ENCODE peak calls at places on chromosome 1, in nine cellular contexts. One of them, this sample, is unnamed.

GRCh38 chr1:5649795-5650194 is 342.4 kb downstream of the NPHP4 start:
- DNase-seq in esophagus squamous epithelium: no peak
- DNase-seq in GM12865: no peak
- DNase-seq in WERI-Rb-1: no peak
- DNase-seq in left lung: no peak
- DNase-seq in NB4: no peak
- DNase-seq in dorsolateral prefrontal cortex: no peak
- DNase-seq in astrocyte of the spinal cord: no peak
- DNase-seq in ovary: no peak
- DNase-seq in this sample: no peak

GRCh38 chr1:110674337-110675059 is at the start of gene KCNA3:
- DNase-seq in dorsolateral prefrontal cortex: no peak
- DNase-seq in GM12865: peak; percentile 67
- DNase-seq in NB4: no peak
- DNase-seq in WERI-Rb-1: no peak
- DNase-seq in esophagus squamous epithelium: no peak
- DNase-seq in left lung: peak; percentile 84
- DNase-seq in astrocyte of the spinal cord: no peak
- DNase-seq in ovary: peak; percentile 69
- DNase-seq in this sample: peak; percentile 74

GRCh38 chr1:47664356-47664755 is 226.5 kb downstream of the FOXD2 start:
- DNase-seq in left lung: no peak
- DNase-seq in astrocyte of the spinal cord: no peak
- DNase-seq in esophagus squamous epithelium: no peak
- DNase-seq in dorsolateral prefrontal cortex: no peak
- DNase-seq in NB4: no peak
- DNase-seq in ovary: no peak
- DNase-seq in WERI-Rb-1: no peak
- DNase-seq in GM12865: no peak
- DNase-seq in this sample: no peak

GRCh38 chr1:188670837-188671236 is 1806.8 kb downstream of the BRINP3 start:
- DNase-seq in WERI-Rb-1: no peak
- DNase-seq in ovary: no peak
- DNase-seq in astrocyte of the spinal cord: peak; percentile 45
- DNase-seq in esophagus squamous epithelium: no peak
- DNase-seq in dorsolateral prefrontal cortex: no peak
- DNase-seq in left lung: no peak
- DNase-seq in GM12865: no peak
- DNase-seq in NB4: no peak
- DNase-seq in this sample: no peak

GRCh38 chr1:98113811-98114210 is 193.0 kb upstream of the DPYD start:
- DNase-seq in NB4: no peak
- DNase-seq in GM12865: no peak
- DNase-seq in ovary: no peak
- DNase-seq in WERI-Rb-1: no peak
- DNase-seq in left lung: no peak
- DNase-seq in esophagus squamous epithelium: no peak
- DNase-seq in astrocyte of the spinal cord: no peak
- DNase-seq in dorsolateral prefrontal cortex: no peak
- DNase-seq in this sample: no peak

GRCh38 chr1:54975709-54976108 is 4.7 kb upstream of the TMEM61 start:
- DNase-seq in WERI-Rb-1: no peak
- DNase-seq in ovary: no peak
- DNase-seq in astrocyte of the spinal cord: no peak
- DNase-seq in GM12865: no peak
- DNase-seq in esophagus squamous epithelium: no peak
- DNase-seq in NB4: no peak
- DNase-seq in dorsolateral prefrontal cortex: no peak
- DNase-seq in left lung: no peak
- DNase-seq in this sample: no peak

GRCh38 chr1:224641030-224641429 is 24.9 kb downstream of the CNIH3 start:
- DNase-seq in NB4: no peak
- DNase-seq in esophagus squamous epithelium: no peak
- DNase-seq in astrocyte of the spinal cord: no peak
- DNase-seq in GM12865: peak; percentile 54
- DNase-seq in WERI-Rb-1: peak; percentile 75
- DNase-seq in dorsolateral prefrontal cortex: no peak
- DNase-seq in ovary: no peak
- DNase-seq in left lung: no peak
- DNase-seq in this sample: no peak

GRCh38 chr1:36710008-36710407 is 227.3 kb upstream of the CSF3R start:
- DNase-seq in astrocyte of the spinal cord: no peak
- DNase-seq in GM12865: no peak
- DNase-seq in NB4: no peak
- DNase-seq in esophagus squamous epithelium: no peak
- DNase-seq in ovary: no peak
- DNase-seq in dorsolateral prefrontal cortex: no peak
- DNase-seq in WERI-Rb-1: peak; percentile 93
- DNase-seq in left lung: no peak
- DNase-seq in this sample: no peak

GRCh38 chr1:169105434-169106094 is 926 bp upstream of the ATP1B1 start:
- DNase-seq in GM12865: peak; percentile 61
- DNase-seq in NB4: peak; percentile 85
- DNase-seq in ovary: peak; percentile 81
- DNase-seq in dorsolateral prefrontal cortex: peak; percentile 79
- DNase-seq in WERI-Rb-1: peak; percentile 83
- DNase-seq in astrocyte of the spinal cord: peak; percentile 58
- DNase-seq in esophagus squamous epithelium: no peak
- DNase-seq in left lung: peak; percentile 94
- DNase-seq in this sample: peak; percentile 47

GRCh38 chr1:34926894-34927293 is 2.6 kb downstream of the DLGAP3 start:
- DNase-seq in left lung: no peak
- DNase-seq in GM12865: no peak
- DNase-seq in NB4: no peak
- DNase-seq in WERI-Rb-1: peak; percentile 39
- DNase-seq in dorsolateral prefrontal cortex: no peak
- DNase-seq in esophagus squamous epithelium: no peak
- DNase-seq in ovary: no peak
- DNase-seq in astrocyte of the spinal cord: no peak
- DNase-seq in this sample: no peak

GRCh38 chr1:22790232-22791008 is 79.8 kb downstream of the EPHB2 start:
- DNase-seq in WERI-Rb-1: no peak
- DNase-seq in dorsolateral prefrontal cortex: no peak
- DNase-seq in astrocyte of the spinal cord: no peak
- DNase-seq in left lung: no peak
- DNase-seq in GM12865: no peak
- DNase-seq in esophagus squamous epithelium: no peak
- DNase-seq in NB4: no peak
- DNase-seq in ovary: no peak
- DNase-seq in this sample: no peak

GRCh38 chr1:173420330-173420806 is 56.8 kb upstream of the PRDX6 start:
- DNase-seq in ovary: peak; percentile 44
- DNase-seq in esophagus squamous epithelium: no peak
- DNase-seq in NB4: peak; percentile 75
- DNase-seq in left lung: no peak
- DNase-seq in GM12865: peak; percentile 80
- DNase-seq in dorsolateral prefrontal cortex: peak; percentile 28
- DNase-seq in WERI-Rb-1: peak; percentile 70
- DNase-seq in astrocyte of the spinal cord: peak; percentile 88
- DNase-seq in this sample: peak; percentile 77

GRCh38 chr1:216086678-216087077 is 336.6 kb downstream of the USH2A start:
- DNase-seq in WERI-Rb-1: no peak
- DNase-seq in NB4: no peak
- DNase-seq in astrocyte of the spinal cord: no peak
- DNase-seq in dorsolateral prefrontal cortex: no peak
- DNase-seq in esophagus squamous epithelium: no peak
- DNase-seq in left lung: no peak
- DNase-seq in ovary: no peak
- DNase-seq in GM12865: no peak
- DNase-seq in this sample: no peak
- TF ChIP-seq CTCF in WERI-Rb-1: no peak
- TF ChIP-seq CTCF in NB4: no peak
- TF ChIP-seq CTCF in astrocyte of the spinal cord: no peak
- TF ChIP-seq CTCF in dorsolateral prefrontal cortex: no peak
- TF ChIP-seq CTCF in esophagus squamous epithelium: no peak
- TF ChIP-seq CTCF in left lung: no peak
- TF ChIP-seq CTCF in ovary: no peak
- TF ChIP-seq CTCF in GM12865: no peak
- TF ChIP-seq CTCF in this sample: no peak

GRCh38 chr1:158521666-158522058 is 32.5 kb downstream of the OR6Y1 start:
- DNase-seq in WERI-Rb-1: no peak
- DNase-seq in dorsolateral prefrontal cortex: no peak
- DNase-seq in esophagus squamous epithelium: no peak
- DNase-seq in astrocyte of the spinal cord: no peak
- DNase-seq in GM12865: no peak
- DNase-seq in left lung: no peak
- DNase-seq in ovary: no peak
- DNase-seq in NB4: no peak
- DNase-seq in this sample: no peak

DNA sequence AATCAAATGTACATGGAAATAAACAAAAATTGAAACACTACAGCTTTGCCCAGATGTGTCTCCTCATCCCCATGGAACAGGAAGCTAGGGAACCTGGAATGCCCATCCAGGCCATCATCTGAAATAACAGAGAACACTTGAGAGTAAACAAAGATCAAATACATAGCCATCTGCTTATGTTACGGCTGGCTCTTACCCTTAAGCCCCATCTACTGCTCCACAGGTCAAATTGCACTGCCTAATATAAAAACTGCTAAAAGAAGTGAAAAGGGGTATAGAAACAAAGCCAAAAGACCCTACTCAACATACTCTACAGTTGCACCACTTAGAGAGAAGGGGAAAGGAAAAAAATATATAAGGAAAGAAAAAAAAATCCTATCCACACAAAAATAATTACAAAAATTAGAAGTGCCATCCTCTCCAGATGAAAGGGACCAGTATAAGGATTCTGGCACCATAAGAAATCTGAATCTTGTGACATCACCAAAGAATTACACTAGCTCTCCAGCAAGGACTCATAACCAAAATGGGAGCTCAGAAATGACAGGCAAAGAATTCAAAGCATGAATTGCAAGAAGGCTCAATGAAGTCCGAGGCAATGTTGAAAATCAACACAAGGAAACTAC is 26.9 kb downstream of the OR6Y1 start:
- DNase-seq in astrocyte of the spinal cord: no peak
- DNase-seq in dorsolateral prefrontal cortex: no peak
- DNase-seq in WERI-Rb-1: no peak
- DNase-seq in NB4: peak; percentile 27
- DNase-seq in esophagus squamous epithelium: no peak
- DNase-seq in left lung: no peak
- DNase-seq in GM12865: peak; percentile 39
- DNase-seq in ovary: no peak
- DNase-seq in this sample: peak; percentile 3
- TF ChIP-seq CTCF in astrocyte of the spinal cord: peak; percentile 38
- TF ChIP-seq CTCF in dorsolateral prefrontal cortex: no peak
- TF ChIP-seq CTCF in WERI-Rb-1: no peak
- TF ChIP-seq CTCF in NB4: no peak
- TF ChIP-seq CTCF in esophagus squamous epithelium: no peak
- TF ChIP-seq CTCF in left lung: peak; percentile 17
- TF ChIP-seq CTCF in GM12865: peak; percentile 48
- TF ChIP-seq CTCF in ovary: no peak
- TF ChIP-seq CTCF in this sample: peak; percentile 64

GRCh38 chr1:6776895-6777294 is 8.4 kb upstream of the CAMTA1 start:
- DNase-seq in left lung: no peak
- DNase-seq in ovary: no peak
- DNase-seq in dorsolateral prefrontal cortex: no peak
- DNase-seq in esophagus squamous epithelium: no peak
- DNase-seq in GM12865: peak; percentile 56
- DNase-seq in WERI-Rb-1: no peak
- DNase-seq in astrocyte of the spinal cord: no peak
- DNase-seq in NB4: no peak
- DNase-seq in this sample: no peak
- TF ChIP-seq CTCF in left lung: no peak
- TF ChIP-seq CTCF in ovary: no peak
- TF ChIP-seq CTCF in dorsolateral prefrontal cortex: no peak
- TF ChIP-seq CTCF in esophagus squamous epithelium: no peak
- TF ChIP-seq CTCF in GM12865: no peak
- TF ChIP-seq CTCF in WERI-Rb-1: no peak
- TF ChIP-seq CTCF in astrocyte of the spinal cord: no peak
- TF ChIP-seq CTCF in NB4: no peak
- TF ChIP-seq CTCF in this sample: no peak

GRCh38 chr1:154466879-154467767 is 34.9 kb upstream of the TDRD10 start:
- DNase-seq in GM12865: peak; percentile 42
- DNase-seq in dorsolateral prefrontal cortex: no peak
- DNase-seq in esophagus squamous epithelium: no peak
- DNase-seq in left lung: no peak
- DNase-seq in WERI-Rb-1: peak; percentile 42
- DNase-seq in astrocyte of the spinal cord: no peak
- DNase-seq in ovary: peak; percentile 43
- DNase-seq in NB4: no peak
- DNase-seq in this sample: no peak
- TF ChIP-seq CTCF in GM12865: peak; percentile 8
- TF ChIP-seq CTCF in dorsolateral prefrontal cortex: no peak
- TF ChIP-seq CTCF in esophagus squamous epithelium: peak; percentile 28
- TF ChIP-seq CTCF in left lung: no peak
- TF ChIP-seq CTCF in WERI-Rb-1: peak; percentile 71
- TF ChIP-seq CTCF in astrocyte of the spinal cord: peak; percentile 19
- TF ChIP-seq CTCF in ovary: no peak
- TF ChIP-seq CTCF in NB4: no peak
- TF ChIP-seq CTCF in this sample: no peak

GRCh38 chr1:167219646-167220536 is 795 bp upstream of the POU2F1 start:
- DNase-seq in astrocyte of the spinal cord: peak; percentile 65
- DNase-seq in esophagus squamous epithelium: peak; percentile 58
- DNase-seq in dorsolateral prefrontal cortex: peak; percentile 77
- DNase-seq in ovary: peak; percentile 83
- DNase-seq in NB4: peak; percentile 89
- DNase-seq in GM12865: peak; percentile 93
- DNase-seq in WERI-Rb-1: peak; percentile 94
- DNase-seq in left lung: peak; percentile 93
- DNase-seq in this sample: peak; percentile 97
- TF ChIP-seq CTCF in astrocyte of the spinal cord: peak; percentile 5
- TF ChIP-seq CTCF in esophagus squamous epithelium: no peak
- TF ChIP-seq CTCF in dorsolateral prefrontal cortex: no peak
- TF ChIP-seq CTCF in ovary: no peak
- TF ChIP-seq CTCF in NB4: no peak
- TF ChIP-seq CTCF in GM12865: no peak
- TF ChIP-seq CTCF in WERI-Rb-1: no peak
- TF ChIP-seq CTCF in left lung: no peak
- TF ChIP-seq CTCF in this sample: peak; percentile 5